ENCODE peak calls at places on chromosome 19, in four cellular contexts. S, H, I and N are unnamed samples.
A peak's percentile ranks its signal among the peaks of the same experiment; 100 is the strongest.

GRCh38 chr19:6682607-6683128 is 12.7 kb upstream of the TNFSF14 start:
- DNase-seq in I (no peak), H (no peak), S (no peak), N (no peak)

GRCh38 chr19:1857648-1858326 is 5.6 kb downstream of the KLF16 start:
- DNase-seq in I (no peak), S (no peak), H (no peak), N (no peak)

GRCh38 chr19:46404039-46404883 is 9.1 kb downstream of the CCDC8 start:
- DNase-seq in S (peak; percentile 85), H (peak; percentile 53), I (no peak), N (peak; percentile 89)

GRCh38 chr19:1122972-1123363 is 19.2 kb downstream of the GPX4 start:
- DNase-seq in H (peak; percentile 78), I (peak; percentile 24), S (peak; percentile 93), N (peak; percentile 65)

GRCh38 chr19:53388168-53388567 is 6.8 kb upstream of the ZNF765 start:
- DNase-seq in S (no peak), I (no peak), H (no peak), N (no peak)

GRCh38 chr19:48997972-48998371 is 4.3 kb downstream of the RUVBL2 start:
- DNase-seq in H (peak; percentile 62), I (peak; percentile 55), S (no peak), N (peak; percentile 84)

GRCh38 chr19:13022859-13023636 is 27.8 kb downstream of the NFIX start:
- DNase-seq in H (peak; percentile 87), I (peak; percentile 15), S (peak; percentile 90), N (peak; percentile 97)

GRCh38 chr19:40530091-40530901 is 46.4 kb upstream of the SHKBP1 start:
- DNase-seq in H (no peak), I (no peak), S (no peak), N (no peak)

GRCh38 chr19:42433503-42434260 is 6.5 kb upstream of the LIPE start:
- DNase-seq in S (peak; percentile 91), H (peak; percentile 83), I (peak; percentile 39), N (peak; percentile 78)

GRCh38 chr19:51887522-51888498 is at the start of gene ZNF577:
- DNase-seq in I (peak; percentile 90), S (peak; percentile 96), H (peak; percentile 91), N (peak; percentile 90)

GRCh38 chr19:13505164-13505695 is 1.0 kb downstream of the CACNA1A start:
- DNase-seq in S (no peak), H (no peak), I (no peak), N (no peak)

GRCh38 chr19:47020992-47021496 is 1.4 kb downstream of the NPAS1 start:
- DNase-seq in H (no peak), S (no peak), I (no peak), N (no peak)

GRCh38 chr19:40519352-40520322 is 52.8 kb downstream of the SPTBN4 start:
- DNase-seq in I (no peak), S (peak; percentile 76), H (no peak), N (no peak)

GRCh38 chr19:20359933-20360720 is 193.1 kb downstream of the ZNF486 start:
- DNase-seq in S (no peak), I (peak; percentile 16), H (no peak), N (peak; percentile 46)

GRCh38 chr19:14554382-14554812 is 17.5 kb downstream of the NDUFB7 start:
- DNase-seq in H (no peak), S (no peak), I (no peak), N (peak; percentile 7)

GRCh38 chr19:3100747-3101730 is 6.9 kb downstream of the GNA11 start:
- DNase-seq in S (peak; percentile 75), I (no peak), H (no peak), N (no peak)

GRCh38 chr19:50016225-50016807 is 8.9 kb downstream of the VRK3 start:
- DNase-seq in I (no peak), S (no peak), H (no peak), N (no peak)

GRCh38 chr19:1929051-1929742 is 11.8 kb upstream of the CSNK1G2 start:
- DNase-seq in I (peak; percentile 83), S (peak; percentile 93), H (peak; percentile 83), N (peak; percentile 83)

DNA sequence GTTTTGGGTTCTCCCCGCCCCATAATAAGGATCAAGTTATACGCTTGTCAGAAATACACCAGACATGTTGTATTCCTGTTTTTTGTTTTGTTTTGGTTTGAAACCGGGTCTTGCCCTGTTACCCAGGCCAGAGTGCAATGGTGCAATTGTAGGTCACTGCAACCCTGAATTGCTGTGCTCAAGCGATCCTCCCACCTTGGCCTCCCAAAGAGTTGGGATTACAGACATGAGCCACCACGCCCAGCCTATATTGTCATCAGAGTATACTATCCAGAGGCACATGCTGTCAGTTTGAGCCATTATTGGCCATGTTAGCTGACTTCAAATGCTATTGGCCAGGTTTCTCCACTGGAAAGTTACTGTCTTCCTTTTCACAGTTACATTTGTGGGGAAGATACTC is 9.8 kb downstream of the SAFB start:
- DNase-seq in H (no peak), I (no peak), S (no peak), N (no peak)
- H3K27ac ChIP-seq in H (no peak overlapping the region), I (no peak overlapping the region), S (no peak overlapping the region), N (no peak overlapping the region)

GRCh38 chr19:55225415-55225958 is 3.1 kb downstream of the TMEM86B start:
- DNase-seq in H (no peak), S (no peak), I (no peak), N (no peak)
- H3K4me1 ChIP-seq in H (no peaks in the 10 kb centered on the region), S (no peaks in the 10 kb centered on the region), I (no peaks in the 10 kb centered on the region), N (no peaks in the 10 kb centered on the region)

GRCh38 chr19:34961775-34962174 is 2.3 kb downstream of the ZNF792 start:
- DNase-seq in I (no peak), H (no peak), S (no peak), N (no peak)

GRCh38 chr19:34960940-34961679 is 2.9 kb downstream of the ZNF792 start:
- DNase-seq in S (no peak), H (no peak), I (no peak), N (no peak)

GRCh38 chr19:34957830-34958751 is 5.9 kb downstream of the ZNF792 start:
- DNase-seq in S (no peak), H (no peak), I (no peak), N (no peak)

GRCh38 chr19:34960103-34960805 is 3.8 kb downstream of the ZNF792 start:
- DNase-seq in S (no peak), I (no peak), H (no peak), N (peak; percentile 69)

DNA sequence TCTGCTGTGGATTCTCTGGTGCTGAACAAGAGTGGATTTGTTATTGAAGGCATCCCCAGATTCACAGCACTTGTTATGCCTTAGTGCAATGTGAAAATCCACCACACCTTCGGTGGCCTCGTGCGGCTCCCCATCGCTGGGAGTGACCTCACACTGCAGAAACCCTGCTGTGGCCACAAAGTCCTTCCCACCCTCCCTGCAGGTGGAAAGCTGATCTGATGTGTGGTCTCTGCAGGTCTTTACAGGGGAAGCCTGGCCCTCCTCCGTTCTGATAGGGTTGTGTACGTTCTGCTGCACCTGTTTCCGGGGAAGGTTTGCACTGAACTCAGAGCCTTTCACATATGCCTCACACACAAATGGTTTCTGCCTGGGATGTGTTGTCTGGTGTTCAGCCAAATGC is 5.0 kb downstream of the ZNF792 start:
- DNase-seq in H (no peak), I (no peak), S (no peak), N (no peak)
- H3K4me3 ChIP-seq in H (no peak overlapping the region), I (no peak overlapping the region), S (no peak overlapping the region), N (no peak overlapping the region)

GRCh38 chr19:10226376-10227214 is 4.5 kb downstream of the S1PR2 start:
- DNase-seq in I (peak; percentile 15), H (peak; percentile 83), S (peak; percentile 83), N (peak; percentile 42)
- H3K27ac ChIP-seq in I (no peak overlapping the region), H (no peak overlapping the region), S (no peak overlapping the region), N (peak overlapping the region; percentile 51)

DNA sequence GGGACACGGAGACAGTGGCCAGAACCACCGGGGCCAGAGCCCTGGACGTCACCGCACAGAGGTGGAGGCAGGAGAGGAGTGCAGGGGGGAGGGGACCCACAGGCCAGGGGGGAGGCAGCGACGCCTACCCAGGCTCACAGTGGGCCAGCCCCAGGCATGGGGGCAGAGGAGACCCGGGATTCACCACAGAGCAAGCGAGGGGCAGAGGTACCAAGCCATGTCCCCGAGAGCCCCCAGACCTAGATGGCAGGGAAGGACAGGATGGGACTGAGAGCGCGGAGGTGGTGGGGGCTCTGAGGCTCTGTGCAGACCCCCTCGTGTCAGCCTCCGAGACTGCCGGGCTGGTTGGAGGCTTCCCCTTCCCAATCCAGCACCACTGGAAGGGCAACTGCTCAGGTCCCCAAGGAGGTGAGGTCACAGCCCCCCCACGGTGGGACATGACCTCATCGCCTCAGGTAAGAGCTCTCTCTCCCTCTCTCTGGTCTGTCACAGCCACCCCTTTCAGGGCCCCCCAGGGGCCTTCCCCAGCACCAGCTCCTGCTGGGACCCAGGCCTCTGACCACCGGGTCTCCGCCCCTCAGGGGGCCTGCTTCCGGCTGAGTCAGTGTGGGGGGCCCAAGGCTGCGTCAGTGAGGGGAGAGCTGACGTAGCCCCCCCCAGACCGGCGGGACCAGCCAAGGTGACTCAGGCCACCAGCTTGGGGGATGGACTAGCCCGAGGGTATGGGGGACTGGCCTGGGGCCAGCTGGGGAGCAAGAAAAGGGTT is 2.2 kb upstream of the IL11 start:
- DNase-seq in H (no peak), I (no peak), S (no peak), N (peak; percentile 64)
- H3K4me1 ChIP-seq in H (no peaks in the 10 kb centered on the region), I (no peaks in the 10 kb centered on the region), S (no peaks in the 10 kb centered on the region), N (peaks cover 46% of the 10 kb centered on the region)